ENCODE peak calls at places on chromosomes 11 and 22, in four cellular contexts. One of them, this sample, is unnamed.

GRCh38 chr11:90134420-90135003 is at the start of gene NAALAD2:
- DNase-seq in neuronal stem cell: peak; percentile 70
- DNase-seq in fibroblast of lung: peak; percentile 45
- DNase-seq in IMR-90: peak; percentile 9
- DNase-seq in this sample: peak; percentile 39

GRCh38 chr11:105046898-105047579 is 1.9 kb upstream of the CARD16 start:
- DNase-seq in fibroblast of lung: peak; percentile 99
- DNase-seq in neuronal stem cell: no peak
- DNase-seq in IMR-90: peak; percentile 100
- DNase-seq in this sample: peak; percentile 77

GRCh38 chr11:3920148-3920852 is 64.8 kb downstream of the STIM1 start:
- DNase-seq in IMR-90: peak; percentile 67
- DNase-seq in fibroblast of lung: peak; percentile 78
- DNase-seq in neuronal stem cell: no peak
- DNase-seq in this sample: no peak

GRCh38 chr11:128282053-128282452 is 305.3 kb downstream of the ETS1 start:
- DNase-seq in fibroblast of lung: no peak
- DNase-seq in IMR-90: no peak
- DNase-seq in neuronal stem cell: no peak
- DNase-seq in this sample: no peak

GRCh38 chr11:78140392-78141077 is 1.1 kb upstream of the ALG8 start:
- DNase-seq in fibroblast of lung: no peak
- DNase-seq in IMR-90: no peak
- DNase-seq in neuronal stem cell: no peak
- DNase-seq in this sample: no peak

GRCh38 chr11:133498969-133499368 is 33.3 kb downstream of the OPCML start:
- DNase-seq in neuronal stem cell: no peak
- DNase-seq in IMR-90: no peak
- DNase-seq in fibroblast of lung: no peak
- DNase-seq in this sample: no peak

GRCh38 chr11:60183595-60184201 is 815 bp upstream of the MS4A6A start:
- DNase-seq in neuronal stem cell: no peak
- DNase-seq in fibroblast of lung: no peak
- DNase-seq in IMR-90: no peak
- DNase-seq in this sample: no peak

GRCh38 chr11:130999992-131000770 is 83.9 kb upstream of the SNX19 start:
- DNase-seq in fibroblast of lung: peak; percentile 96
- DNase-seq in IMR-90: peak; percentile 98
- DNase-seq in neuronal stem cell: no peak
- DNase-seq in this sample: peak; percentile 51

GRCh38 chr11:27468643-27469332 is 3.8 kb downstream of the LGR4 start:
- DNase-seq in fibroblast of lung: peak; percentile 80
- DNase-seq in neuronal stem cell: no peak
- DNase-seq in IMR-90: peak; percentile 29
- DNase-seq in this sample: peak; percentile 80

GRCh38 chr11:125005491-125005890 is 51.5 kb downstream of the CCDC15 start:
- DNase-seq in fibroblast of lung: no peak
- DNase-seq in IMR-90: no peak
- DNase-seq in neuronal stem cell: no peak
- DNase-seq in this sample: no peak

DNA sequence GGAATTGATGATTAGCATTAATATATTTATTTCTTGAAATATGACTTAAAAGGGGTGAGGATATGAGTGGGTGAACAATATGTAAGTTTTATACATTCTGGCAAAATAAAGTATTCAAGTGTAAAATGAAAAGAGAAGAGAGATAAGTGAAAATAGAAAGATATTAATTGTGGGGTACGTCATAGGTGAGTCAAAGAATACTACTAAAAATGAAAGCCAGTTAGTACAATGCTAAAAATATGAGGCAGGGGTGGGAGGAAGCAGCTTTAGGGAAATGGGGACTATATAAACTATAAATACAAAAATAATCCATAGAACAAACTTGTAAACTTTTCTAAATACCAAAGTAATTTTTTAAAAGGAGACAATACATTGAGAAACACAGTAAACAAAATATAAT is 661.4 kb downstream of the CNTN5 start:
- DNase-seq in neuronal stem cell: no peak
- DNase-seq in IMR-90: no peak
- DNase-seq in fibroblast of lung: no peak
- DNase-seq in this sample: no peak
- H2AFZ ChIP-seq in neuronal stem cell: no peak overlapping the region
- H2AFZ ChIP-seq in IMR-90: no peak overlapping the region
- H2AFZ ChIP-seq in fibroblast of lung: no peak overlapping the region
- H2AFZ ChIP-seq in this sample: no peak overlapping the region

GRCh38 chr11:11056749-11057471 is 199.1 kb upstream of the ZBED5 start:
- DNase-seq in IMR-90: no peak
- DNase-seq in fibroblast of lung: no peak
- DNase-seq in neuronal stem cell: no peak
- DNase-seq in this sample: no peak
- H3K4me1 ChIP-seq in IMR-90: no peaks in the 10 kb centered on the region
- H3K4me1 ChIP-seq in fibroblast of lung: no peaks in the 10 kb centered on the region
- H3K4me1 ChIP-seq in neuronal stem cell: no peaks in the 10 kb centered on the region
- H3K4me1 ChIP-seq in this sample: no peaks in the 10 kb centered on the region

GRCh38 chr11:47395225-47396048 is 13.0 kb upstream of the SLC39A13 start:
- DNase-seq in fibroblast of lung: no peak
- DNase-seq in IMR-90: no peak
- DNase-seq in neuronal stem cell: no peak
- DNase-seq in this sample: peak; percentile 75

GRCh38 chr11:47393163-47394049 is 15.0 kb upstream of the SLC39A13 start:
- DNase-seq in fibroblast of lung: peak; percentile 76
- DNase-seq in neuronal stem cell: no peak
- DNase-seq in IMR-90: peak; percentile 88
- DNase-seq in this sample: peak; percentile 97

GRCh38 chr11:47394322-47395224 is 13.8 kb upstream of the SLC39A13 start:
- DNase-seq in IMR-90: peak; percentile 20
- DNase-seq in neuronal stem cell: no peak
- DNase-seq in fibroblast of lung: no peak
- DNase-seq in this sample: peak; percentile 96

GRCh38 chr11:47392546-47393162 is 14.3 kb upstream of the SPI1 start:
- DNase-seq in fibroblast of lung: no peak
- DNase-seq in IMR-90: no peak
- DNase-seq in neuronal stem cell: no peak
- DNase-seq in this sample: peak; percentile 69

GRCh38 chr11:47394050-47394321 is 14.4 kb upstream of the SLC39A13 start:
- DNase-seq in IMR-90: no peak
- DNase-seq in neuronal stem cell: no peak
- DNase-seq in fibroblast of lung: no peak
- DNase-seq in this sample: peak; percentile 72
- H2AFZ ChIP-seq in IMR-90: peak overlapping the region; percentile 87
- H2AFZ ChIP-seq in neuronal stem cell: peak overlapping the region; percentile 80
- H2AFZ ChIP-seq in fibroblast of lung: no peak overlapping the region
- H2AFZ ChIP-seq in this sample: peak overlapping the region; percentile 88

DNA sequence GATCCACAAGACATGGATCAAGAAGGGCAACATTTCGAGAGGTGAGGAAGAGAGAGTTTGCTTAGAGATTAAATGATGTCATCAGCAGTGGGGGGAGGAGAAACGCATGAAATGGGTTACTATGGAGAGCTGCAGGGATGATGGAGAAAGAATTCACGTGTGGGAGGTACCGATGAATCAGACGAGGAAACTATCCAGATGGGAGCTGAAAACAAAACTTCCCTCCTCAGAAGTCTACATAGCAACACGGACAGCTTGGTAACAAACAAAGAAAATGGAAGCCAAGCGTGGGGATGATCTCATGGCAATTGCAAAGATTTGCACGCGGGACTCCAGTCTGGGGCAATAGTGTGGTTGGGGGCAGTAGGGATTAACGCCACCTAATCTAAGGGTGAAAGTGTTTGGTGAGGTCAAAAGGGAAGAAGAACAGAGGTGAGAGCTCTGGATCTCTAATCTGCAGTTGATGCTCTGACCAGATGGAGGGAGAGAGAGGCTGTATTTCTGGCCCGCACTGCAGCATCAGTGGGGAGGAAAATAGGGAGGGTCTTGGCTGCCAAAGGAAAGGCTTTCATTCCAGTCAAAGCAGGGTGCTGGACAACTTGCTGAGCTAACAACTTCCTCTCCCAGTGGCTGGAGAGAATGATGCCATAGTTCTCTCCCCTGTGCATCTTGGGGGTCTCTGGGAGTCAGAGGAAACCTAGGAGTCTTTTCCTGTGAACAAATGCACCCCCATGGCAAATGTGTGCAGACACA is 43.4 kb upstream of the CSNK2A3 start:
- DNase-seq in fibroblast of lung: peak; percentile 96
- DNase-seq in IMR-90: peak; percentile 97
- DNase-seq in neuronal stem cell: no peak
- DNase-seq in this sample: peak; percentile 93
- H3K4me1 ChIP-seq in fibroblast of lung: peaks cover 6% of the 10 kb centered on the region
- H3K4me1 ChIP-seq in IMR-90: peaks cover 17% of the 10 kb centered on the region
- H3K4me1 ChIP-seq in neuronal stem cell: no peaks in the 10 kb centered on the region
- H3K4me1 ChIP-seq in this sample: peaks cover 23% of the 10 kb centered on the region

GRCh38 chr22:22429374-22430108 is 79.0 kb downstream of the ZNF280B start:
- DNase-seq in neuronal stem cell: no peak
- DNase-seq in fibroblast of lung: no peak
- DNase-seq in IMR-90: no peak
- DNase-seq in this sample: no peak
- H2AFZ ChIP-seq in neuronal stem cell: no peak overlapping the region
- H2AFZ ChIP-seq in fibroblast of lung: no peak overlapping the region
- H2AFZ ChIP-seq in IMR-90: no peak overlapping the region
- H2AFZ ChIP-seq in this sample: no peak overlapping the region

GRCh38 chr22:50188356-50188755 is 2.6 kb downstream of the TRABD start:
- DNase-seq in fibroblast of lung: no peak
- DNase-seq in neuronal stem cell: no peak
- DNase-seq in IMR-90: no peak
- DNase-seq in this sample: peak; percentile 38

GRCh38 chr22:50190182-50190951 is 4.7 kb downstream of the TRABD start:
- DNase-seq in neuronal stem cell: no peak
- DNase-seq in fibroblast of lung: peak; percentile 55
- DNase-seq in IMR-90: no peak
- DNase-seq in this sample: peak; percentile 96

GRCh38 chr22:50191041-50191740 is 5.5 kb downstream of the TRABD start:
- DNase-seq in IMR-90: no peak
- DNase-seq in neuronal stem cell: no peak
- DNase-seq in fibroblast of lung: no peak
- DNase-seq in this sample: no peak

GRCh38 chr22:50189849-50190181 is 4.1 kb downstream of the TRABD start:
- DNase-seq in neuronal stem cell: no peak
- DNase-seq in fibroblast of lung: no peak
- DNase-seq in IMR-90: no peak
- DNase-seq in this sample: no peak

GRCh38 chr22:50189184-50189848 is 3.6 kb downstream of the TRABD start:
- DNase-seq in IMR-90: no peak
- DNase-seq in neuronal stem cell: no peak
- DNase-seq in fibroblast of lung: no peak
- DNase-seq in this sample: no peak
- H3K4me1 ChIP-seq in IMR-90: peaks cover 23% of the 10 kb centered on the region
- H3K4me1 ChIP-seq in neuronal stem cell: peaks cover 4% of the 10 kb centered on the region
- H3K4me1 ChIP-seq in fibroblast of lung: peaks cover 14% of the 10 kb centered on the region
- H3K4me1 ChIP-seq in this sample: peaks cover 14% of the 10 kb centered on the region

DNA sequence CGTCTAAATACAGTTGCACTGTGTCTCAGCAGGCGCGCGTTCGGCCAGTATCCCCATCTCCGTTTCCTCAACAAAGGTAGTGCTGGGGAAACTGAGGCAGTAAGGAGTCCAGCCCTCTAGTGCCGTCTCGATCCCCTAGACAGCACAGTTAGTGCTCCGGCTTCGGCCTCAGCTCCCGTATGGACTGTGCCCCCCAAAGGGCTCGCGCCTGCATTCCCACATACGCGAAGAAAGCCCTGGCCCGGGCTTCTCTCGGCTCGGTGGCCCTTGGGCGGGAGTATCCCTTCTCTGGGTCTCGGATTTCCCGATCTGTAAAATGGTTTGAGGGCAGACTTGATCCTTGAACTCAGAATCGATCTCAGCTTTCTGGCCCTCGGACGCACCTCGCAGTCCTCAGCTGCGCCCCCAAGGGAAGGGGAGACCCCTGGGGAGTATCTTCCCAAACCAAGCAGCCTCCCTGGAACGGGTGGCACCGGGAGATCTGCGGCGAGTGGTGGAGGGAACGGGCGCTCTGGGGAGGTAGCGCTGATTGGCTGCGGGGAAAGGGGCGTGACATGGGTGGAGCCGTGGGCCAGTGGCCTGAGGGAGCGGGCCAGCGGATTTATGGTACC is 759 bp upstream of the PEX16 start:
- DNase-seq in fibroblast of lung: peak; percentile 67
- DNase-seq in IMR-90: peak; percentile 64
- DNase-seq in neuronal stem cell: peak; percentile 56
- DNase-seq in this sample: peak; percentile 100
- H2AFZ ChIP-seq in fibroblast of lung: peak overlapping the region; percentile 82
- H2AFZ ChIP-seq in IMR-90: peak overlapping the region; percentile 96
- H2AFZ ChIP-seq in neuronal stem cell: peak overlapping the region; percentile 84
- H2AFZ ChIP-seq in this sample: peak overlapping the region; percentile 99

DNA sequence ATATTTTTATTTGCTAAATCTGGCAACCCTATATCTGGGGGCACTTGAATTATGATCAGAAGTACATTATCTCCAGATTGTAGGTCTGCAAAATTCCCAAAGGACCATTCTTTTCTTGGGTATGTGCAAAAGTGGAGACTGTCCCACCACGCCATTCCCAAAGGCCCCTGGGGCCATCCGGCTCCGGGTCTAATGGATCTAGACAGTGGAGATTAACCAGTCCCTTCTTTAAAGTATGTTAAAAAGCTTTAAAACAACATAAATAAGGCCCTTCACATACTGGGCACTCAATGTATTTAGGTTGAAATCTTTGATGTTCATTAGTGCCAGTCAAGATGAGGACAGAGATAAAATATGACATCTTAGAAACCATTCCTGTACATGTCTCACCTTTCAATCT is 124.1 kb downstream of the MAML2 start:
- DNase-seq in fibroblast of lung: no peak
- DNase-seq in neuronal stem cell: no peak
- DNase-seq in IMR-90: no peak
- DNase-seq in this sample: no peak
- H3K4me1 ChIP-seq in fibroblast of lung: peaks cover 19% of the 10 kb centered on the region
- H3K4me1 ChIP-seq in neuronal stem cell: peaks cover 22% of the 10 kb centered on the region
- H3K4me1 ChIP-seq in IMR-90: peaks cover 29% of the 10 kb centered on the region
- H3K4me1 ChIP-seq in this sample: peaks cover 47% of the 10 kb centered on the region